ENCODE peak calls at places on chromosomes 13 and 19, in eight cellular contexts. One of them, this sample, is unnamed.

GRCh38 chr13:76783798-76784197 is 102.4 kb downstream of the KCTD12 start:
- DNase-seq in tibial nerve: no peak
- DNase-seq in AG09309: no peak
- DNase-seq in lung: no peak
- DNase-seq in CD4-positive, alpha-beta T cell: no peak
- DNase-seq in psoas muscle: no peak
- DNase-seq in HCT116: no peak
- DNase-seq in transverse colon: no peak
- DNase-seq in this sample: no peak

GRCh38 chr19:15454371-15454800 is 4.6 kb upstream of the WIZ start:
- DNase-seq in tibial nerve: no peak
- DNase-seq in AG09309: no peak
- DNase-seq in lung: no peak
- DNase-seq in CD4-positive, alpha-beta T cell: no peak
- DNase-seq in psoas muscle: peak
- DNase-seq in HCT116: no peak
- DNase-seq in transverse colon: no peak
- DNase-seq in this sample: no peak

GRCh38 chr19:46818812-46819211 is 30.4 kb upstream of the SLC1A5 start:
- DNase-seq in tibial nerve: no peak
- DNase-seq in AG09309: no peak
- DNase-seq in lung: no peak
- DNase-seq in CD4-positive, alpha-beta T cell: no peak
- DNase-seq in psoas muscle: no peak
- DNase-seq in HCT116: no peak
- DNase-seq in transverse colon: no peak
- DNase-seq in this sample: no peak

GRCh38 chr13:33992891-33993336 is 175.0 kb downstream of the RFC3 start:
- DNase-seq in tibial nerve: no peak
- DNase-seq in AG09309: no peak
- DNase-seq in lung: no peak
- DNase-seq in CD4-positive, alpha-beta T cell: no peak
- DNase-seq in psoas muscle: no peak
- DNase-seq in HCT116: no peak
- DNase-seq in transverse colon: no peak
- DNase-seq in this sample: no peak

GRCh38 chr19:11420894-11421606 is 1.9 kb upstream of the RGL3 start:
- DNase-seq in tibial nerve: no peak
- DNase-seq in AG09309: no peak
- DNase-seq in lung: no peak
- DNase-seq in CD4-positive, alpha-beta T cell: no peak
- DNase-seq in psoas muscle: peak
- DNase-seq in HCT116: no peak
- DNase-seq in transverse colon: no peak
- DNase-seq in this sample: no peak

GRCh38 chr13:46631184-46631542 is 78.2 kb downstream of the LRCH1 start:
- DNase-seq in tibial nerve: no peak
- DNase-seq in AG09309: no peak
- DNase-seq in lung: no peak
- DNase-seq in CD4-positive, alpha-beta T cell: no peak
- DNase-seq in psoas muscle: no peak
- DNase-seq in HCT116: no peak
- DNase-seq in transverse colon: no peak
- DNase-seq in this sample: no peak

GRCh38 chr13:92989301-92989700 is 237.3 kb upstream of the GPC6 start:
- DNase-seq in tibial nerve: no peak
- DNase-seq in AG09309: no peak
- DNase-seq in lung: no peak
- DNase-seq in CD4-positive, alpha-beta T cell: no peak
- DNase-seq in psoas muscle: no peak
- DNase-seq in HCT116: no peak
- DNase-seq in transverse colon: no peak
- DNase-seq in this sample: no peak

GRCh38 chr13:95301135-95301946 is at the start of gene ABCC4:
- DNase-seq in tibial nerve: no peak
- DNase-seq in AG09309: no peak
- DNase-seq in lung: peak
- DNase-seq in CD4-positive, alpha-beta T cell: peak
- DNase-seq in psoas muscle: peak
- DNase-seq in HCT116: peak
- DNase-seq in transverse colon: peak
- DNase-seq in this sample: peak

GRCh38 chr19:14494910-14495677 is 833 bp downstream of the GIPC1 start:
- DNase-seq in tibial nerve: no peak
- DNase-seq in AG09309: no peak
- DNase-seq in lung: no peak
- DNase-seq in CD4-positive, alpha-beta T cell: no peak
- DNase-seq in psoas muscle: no peak
- DNase-seq in HCT116: no peak
- DNase-seq in transverse colon: no peak
- DNase-seq in this sample: no peak

GRCh38 chr13:75968103-75968838 is 332.1 kb downstream of the LMO7 start:
- DNase-seq in tibial nerve: no peak
- DNase-seq in AG09309: no peak
- DNase-seq in lung: no peak
- DNase-seq in CD4-positive, alpha-beta T cell: no peak
- DNase-seq in psoas muscle: no peak
- DNase-seq in HCT116: no peak
- DNase-seq in transverse colon: no peak
- DNase-seq in this sample: no peak

GRCh38 chr13:64778002-64778401 is 2452.1 kb downstream of the PCDH9 start:
- DNase-seq in tibial nerve: no peak
- DNase-seq in AG09309: no peak
- DNase-seq in lung: no peak
- DNase-seq in CD4-positive, alpha-beta T cell: no peak
- DNase-seq in psoas muscle: no peak
- DNase-seq in HCT116: no peak
- DNase-seq in transverse colon: no peak
- DNase-seq in this sample: no peak

GRCh38 chr19:22605275-22606211 is 28.6 kb upstream of the ZNF492 start:
- DNase-seq in tibial nerve: no peak
- DNase-seq in AG09309: no peak
- DNase-seq in lung: peak
- DNase-seq in CD4-positive, alpha-beta T cell: no peak
- DNase-seq in psoas muscle: no peak
- DNase-seq in HCT116: no peak
- DNase-seq in transverse colon: no peak
- DNase-seq in this sample: no peak

GRCh38 chr19:39307233-39307821 is 11.1 kb downstream of the IFNL1 start:
- DNase-seq in tibial nerve: no peak
- DNase-seq in AG09309: no peak
- DNase-seq in lung: peak
- DNase-seq in CD4-positive, alpha-beta T cell: no peak
- DNase-seq in psoas muscle: no peak
- DNase-seq in HCT116: no peak
- DNase-seq in transverse colon: peak
- DNase-seq in this sample: peak

GRCh38 chr13:20873348-20873747 is 29.2 kb downstream of the XPO4 start:
- DNase-seq in tibial nerve: no peak
- DNase-seq in AG09309: peak
- DNase-seq in lung: no peak
- DNase-seq in CD4-positive, alpha-beta T cell: no peak
- DNase-seq in psoas muscle: no peak
- DNase-seq in HCT116: no peak
- DNase-seq in transverse colon: no peak
- DNase-seq in this sample: no peak

GRCh38 chr19:55641376-55642152 is 762 bp downstream of the ZNF580 start:
- DNase-seq in tibial nerve: no peak
- DNase-seq in AG09309: no peak
- DNase-seq in lung: no peak
- DNase-seq in CD4-positive, alpha-beta T cell: no peak
- DNase-seq in psoas muscle: no peak
- DNase-seq in HCT116: no peak
- DNase-seq in transverse colon: no peak
- DNase-seq in this sample: peak

GRCh38 chr19:13978721-13979191 is 26.4 kb downstream of the DCAF15 start:
- DNase-seq in tibial nerve: no peak
- DNase-seq in AG09309: no peak
- DNase-seq in lung: no peak
- DNase-seq in CD4-positive, alpha-beta T cell: no peak
- DNase-seq in psoas muscle: no peak
- DNase-seq in HCT116: no peak
- DNase-seq in transverse colon: no peak
- DNase-seq in this sample: peak

GRCh38 chr13:93226623-93227279 is at the start of gene GPC6:
- DNase-seq in tibial nerve: peak
- DNase-seq in AG09309: peak
- DNase-seq in lung: no peak
- DNase-seq in CD4-positive, alpha-beta T cell: no peak
- DNase-seq in psoas muscle: no peak
- DNase-seq in HCT116: no peak
- DNase-seq in transverse colon: peak
- DNase-seq in this sample: peak

GRCh38 chr13:113369881-113370280 is 6.0 kb upstream of the GRTP1 start:
- DNase-seq in tibial nerve: no peak
- DNase-seq in AG09309: no peak
- DNase-seq in lung: no peak
- DNase-seq in CD4-positive, alpha-beta T cell: no peak
- DNase-seq in psoas muscle: no peak
- DNase-seq in HCT116: no peak
- DNase-seq in transverse colon: no peak
- DNase-seq in this sample: no peak

GRCh38 chr13:98363326-98363725 is 186.3 kb upstream of the RNF113B start:
- DNase-seq in tibial nerve: no peak
- DNase-seq in AG09309: no peak
- DNase-seq in lung: no peak
- DNase-seq in CD4-positive, alpha-beta T cell: no peak
- DNase-seq in psoas muscle: no peak
- DNase-seq in HCT116: no peak
- DNase-seq in transverse colon: no peak
- DNase-seq in this sample: no peak

GRCh38 chr19:57675881-57676280 is 5.9 kb upstream of the ZNF551 start:
- DNase-seq in tibial nerve: no peak
- DNase-seq in AG09309: peak
- DNase-seq in lung: no peak
- DNase-seq in CD4-positive, alpha-beta T cell: no peak
- DNase-seq in psoas muscle: no peak
- DNase-seq in HCT116: no peak
- DNase-seq in transverse colon: no peak
- DNase-seq in this sample: no peak

GRCh38 chr19:35899547-35900214 is 659 bp downstream of the NFKBID start:
- DNase-seq in tibial nerve: peak
- DNase-seq in AG09309: no peak
- DNase-seq in lung: peak
- DNase-seq in CD4-positive, alpha-beta T cell: peak
- DNase-seq in psoas muscle: peak
- DNase-seq in HCT116: peak
- DNase-seq in transverse colon: peak
- DNase-seq in this sample: peak

GRCh38 chr19:42352216-42352892 is 26.9 kb downstream of the MEGF8 start:
- DNase-seq in tibial nerve: no peak
- DNase-seq in AG09309: no peak
- DNase-seq in lung: no peak
- DNase-seq in CD4-positive, alpha-beta T cell: no peak
- DNase-seq in psoas muscle: no peak
- DNase-seq in HCT116: no peak
- DNase-seq in transverse colon: no peak
- DNase-seq in this sample: no peak

GRCh38 chr13:28273919-28274318 is 135.6 kb downstream of the PAN3 start:
- DNase-seq in tibial nerve: no peak
- DNase-seq in AG09309: no peak
- DNase-seq in lung: no peak
- DNase-seq in CD4-positive, alpha-beta T cell: no peak
- DNase-seq in psoas muscle: no peak
- DNase-seq in HCT116: no peak
- DNase-seq in transverse colon: no peak
- DNase-seq in this sample: no peak
- TF ChIP-seq CTCF in tibial nerve: no peak
- TF ChIP-seq CTCF in AG09309: peak
- TF ChIP-seq CTCF in lung: no peak
- TF ChIP-seq CTCF in CD4-positive, alpha-beta T cell: no peak
- TF ChIP-seq CTCF in psoas muscle: no peak
- TF ChIP-seq CTCF in HCT116: peak
- TF ChIP-seq CTCF in transverse colon: no peak
- TF ChIP-seq CTCF in this sample: no peak

GRCh38 chr19:8511573-8512101 is 2.3 kb downstream of the ZNF414 start:
- DNase-seq in tibial nerve: no peak
- DNase-seq in AG09309: no peak
- DNase-seq in lung: no peak
- DNase-seq in CD4-positive, alpha-beta T cell: no peak
- DNase-seq in psoas muscle: no peak
- DNase-seq in HCT116: peak
- DNase-seq in transverse colon: no peak
- DNase-seq in this sample: no peak
- TF ChIP-seq CTCF in tibial nerve: no peak
- TF ChIP-seq CTCF in AG09309: no peak
- TF ChIP-seq CTCF in lung: no peak
- TF ChIP-seq CTCF in CD4-positive, alpha-beta T cell: no peak
- TF ChIP-seq CTCF in psoas muscle: no peak
- TF ChIP-seq CTCF in HCT116: peak
- TF ChIP-seq CTCF in transverse colon: no peak
- TF ChIP-seq CTCF in this sample: peak

GRCh38 chr13:112335135-112335534 is 41.0 kb upstream of the SPACA7 start:
- DNase-seq in tibial nerve: no peak
- DNase-seq in AG09309: no peak
- DNase-seq in lung: no peak
- DNase-seq in CD4-positive, alpha-beta T cell: no peak
- DNase-seq in psoas muscle: no peak
- DNase-seq in HCT116: no peak
- DNase-seq in transverse colon: no peak
- DNase-seq in this sample: no peak
- TF ChIP-seq CTCF in tibial nerve: no peak
- TF ChIP-seq CTCF in AG09309: no peak
- TF ChIP-seq CTCF in lung: no peak
- TF ChIP-seq CTCF in CD4-positive, alpha-beta T cell: no peak
- TF ChIP-seq CTCF in psoas muscle: no peak
- TF ChIP-seq CTCF in HCT116: no peak
- TF ChIP-seq CTCF in transverse colon: no peak
- TF ChIP-seq CTCF in this sample: no peak

GRCh38 chr19:51688665-51689571 is 4.2 kb upstream of the SPACA6 start:
- DNase-seq in tibial nerve: peak
- DNase-seq in AG09309: peak
- DNase-seq in lung: peak
- DNase-seq in CD4-positive, alpha-beta T cell: no peak
- DNase-seq in psoas muscle: peak
- DNase-seq in HCT116: peak
- DNase-seq in transverse colon: peak
- DNase-seq in this sample: peak
- TF ChIP-seq CTCF in tibial nerve: no peak
- TF ChIP-seq CTCF in AG09309: no peak
- TF ChIP-seq CTCF in lung: no peak
- TF ChIP-seq CTCF in CD4-positive, alpha-beta T cell: no peak
- TF ChIP-seq CTCF in psoas muscle: no peak
- TF ChIP-seq CTCF in HCT116: no peak
- TF ChIP-seq CTCF in transverse colon: peak
- TF ChIP-seq CTCF in this sample: no peak